ENCODE peak calls at places on chromosome 16, in seven cellular contexts. C is left ventricle myocardium inferior, J is ovary, N is stomach, G is cardiac muscle cell, W is right lobe of liver, O is heart left ventricle. X is an unnamed sample.
A peak's percentile ranks its signal among the peaks of the same experiment; 100 is the strongest.

GRCh38 chr16:50547944-50548658 is at the start of gene NKD1:
- DNase-seq in C (peak; percentile 63), J (peak; percentile 85), N (peak; percentile 79), G (peak; percentile 91), W (peak; percentile 80), O (peak; percentile 82), X (peak; percentile 84)

GRCh38 chr16:15967223-15967546 is 17.8 kb downstream of the ABCC1 start:
- DNase-seq in C (no peak), J (no peak), N (no peak), G (no peak), W (no peak), O (no peak), X (no peak)

GRCh38 chr16:4909825-4910224 is 27.1 kb downstream of the PPL start:
- DNase-seq in C (no peak), J (no peak), N (no peak), G (no peak), W (no peak), O (no peak), X (no peak)

GRCh38 chr16:4038448-4038847 is 77.8 kb downstream of the ADCY9 start:
- DNase-seq in C (no peak), J (no peak), N (no peak), G (no peak), W (no peak), O (no peak), X (no peak)

GRCh38 chr16:56258508-56259424 is 67.5 kb downstream of the GNAO1 start:
- DNase-seq in C (no peak), J (no peak), N (no peak), G (peak; percentile 56), W (no peak), O (no peak), X (no peak)

GRCh38 chr16:79267781-79268180 is 332.8 kb downstream of the MAF start:
- DNase-seq in C (no peak), J (no peak), N (no peak), G (no peak), W (no peak), O (no peak), X (no peak)

GRCh38 chr16:48203974-48204824 is 39.9 kb upstream of the LONP2 start:
- DNase-seq in C (no peak), J (no peak), N (no peak), G (no peak), W (peak; percentile 92), O (no peak), X (peak; percentile 51)

GRCh38 chr16:19502395-19503131 is 19.3 kb downstream of the GDE1 start:
- DNase-seq in C (peak; percentile 36), J (peak; percentile 63), N (peak; percentile 80), G (peak; percentile 77), W (peak; percentile 78), O (no peak), X (peak; percentile 80)

GRCh38 chr16:82995927-82996441 is 369.2 kb downstream of the CDH13 start:
- DNase-seq in C (no peak), J (no peak), N (no peak), G (no peak), W (no peak), O (no peak), X (no peak)

GRCh38 chr16:17685445-17685844 is 214.7 kb upstream of the XYLT1 start:
- DNase-seq in C (no peak), J (no peak), N (no peak), G (no peak), W (no peak), O (no peak), X (no peak)

GRCh38 chr16:2584742-2585650 is 47.2 kb downstream of the PDPK1 start:
- DNase-seq in C (peak; percentile 64), J (peak; percentile 74), N (no peak), G (no peak), W (no peak), O (peak; percentile 65), X (no peak)

GRCh38 chr16:65388592-65388991 is 266.7 kb upstream of the CDH11 start:
- DNase-seq in C (no peak), J (no peak), N (no peak), G (no peak), W (no peak), O (no peak), X (no peak)

GRCh38 chr16:58155839-58156238 is 26.7 kb upstream of the CFAP20 start:
- DNase-seq in C (no peak), J (no peak), N (no peak), G (no peak), W (no peak), O (no peak), X (no peak)

GRCh38 chr16:11032922-11033291 is 88.5 kb downstream of the CLEC16A start:
- DNase-seq in C (peak; percentile 40), J (peak; percentile 56), N (peak; percentile 25), G (peak; percentile 32), W (no peak), O (no peak), X (no peak)

GRCh38 chr16:81715358-81716196 is 63.5 kb upstream of the PLCG2 start:
- DNase-seq in C (no peak), J (no peak), N (no peak), G (no peak), W (no peak), O (no peak), X (no peak)
- H3K4me1 ChIP-seq in C (peaks cover 14% of the 10 kb centered on the region), J (peaks cover 11% of the 10 kb centered on the region), N (peaks cover 36% of the 10 kb centered on the region), G (peaks cover 6% of the 10 kb centered on the region), W (no peaks in the 10 kb centered on the region), O (no peaks in the 10 kb centered on the region), X (no peaks in the 10 kb centered on the region)

GRCh38 chr16:85313541-85314208 is 201.4 kb upstream of the CIBAR2 start:
- DNase-seq in C (no peak), J (peak; percentile 58), N (no peak), G (peak; percentile 39), W (no peak), O (no peak), X (no peak)

GRCh38 chr16:85312174-85312573 is 199.9 kb upstream of the CIBAR2 start:
- DNase-seq in C (no peak), J (no peak), N (no peak), G (no peak), W (no peak), O (no peak), X (no peak)

GRCh38 chr16:85314633-85315032 is 202.4 kb upstream of the CIBAR2 start:
- DNase-seq in C (no peak), J (no peak), N (no peak), G (no peak), W (no peak), O (no peak), X (no peak)

GRCh38 chr16:85311741-85312140 is 199.5 kb upstream of the CIBAR2 start:
- DNase-seq in C (no peak), J (no peak), N (no peak), G (no peak), W (no peak), O (no peak), X (no peak)

GRCh38 chr16:85312642-85313540 is 200.6 kb upstream of the CIBAR2 start:
- DNase-seq in C (no peak), J (peak; percentile 51), N (no peak), G (peak; percentile 67), W (no peak), O (no peak), X (no peak)
- H3K27ac ChIP-seq in C (no peak overlapping the region), J (no peak overlapping the region), N (no peak overlapping the region), G (peak overlapping the region; percentile 93), W (no peak overlapping the region), O (no peak overlapping the region), X (no peak overlapping the region)

GRCh38 chr16:28880589-28880915 is 2.3 kb downstream of the ATP2A1 start:
- DNase-seq in C (no peak), J (no peak), N (no peak), G (no peak), W (no peak), O (no peak), X (no peak)

GRCh38 chr16:28878083-28878926 is at the start of gene ATP2A1:
- DNase-seq in C (no peak), J (no peak), N (no peak), G (no peak), W (no peak), O (no peak), X (no peak)

GRCh38 chr16:28880955-28881354 is 2.7 kb downstream of the ATP2A1 start:
- DNase-seq in C (no peak), J (no peak), N (no peak), G (no peak), W (no peak), O (no peak), X (no peak)

GRCh38 chr16:28879261-28879840 is 1.1 kb downstream of the ATP2A1 start:
- DNase-seq in C (no peak), J (no peak), N (no peak), G (no peak), W (no peak), O (no peak), X (no peak)

GRCh38 chr16:28879841-28880588 is 1.7 kb downstream of the ATP2A1 start:
- DNase-seq in C (peak; percentile 88), J (peak; percentile 90), N (peak; percentile 89), G (peak; percentile 94), W (peak; percentile 81), O (peak; percentile 93), X (peak; percentile 86)
- TF ChIP-seq CTCF in C (peak; percentile 50), J (peak; percentile 47), N (no peak), G (no peak), W (peak; percentile 18), O (no peak), X (no peak)

DNA sequence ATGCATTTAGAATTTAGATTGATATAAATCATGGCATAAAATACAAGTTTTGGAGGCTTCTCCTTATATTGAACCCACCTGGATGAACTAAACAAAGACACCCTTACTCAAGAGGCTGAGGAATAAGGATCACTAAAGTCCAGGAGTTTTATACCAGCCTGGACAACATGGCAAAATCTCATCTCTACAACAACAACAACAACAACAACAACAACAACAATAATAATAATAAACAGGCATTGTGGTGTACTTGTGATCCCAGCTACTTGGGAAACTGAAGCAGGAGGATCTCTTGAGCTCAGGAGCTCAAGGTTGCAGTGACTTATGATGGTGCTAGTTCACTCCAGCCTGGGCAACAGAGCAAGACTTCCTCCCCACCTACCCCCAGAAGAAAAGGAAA is 558.0 kb downstream of the TOX3 start:
- DNase-seq in C (no peak), J (no peak), N (no peak), G (no peak), W (no peak), O (no peak), X (no peak)
- H3K4me1 ChIP-seq in C (no peaks in the 10 kb centered on the region), J (no peaks in the 10 kb centered on the region), N (no peaks in the 10 kb centered on the region), G (no peaks in the 10 kb centered on the region), W (no peaks in the 10 kb centered on the region), O (no peaks in the 10 kb centered on the region), X (peaks cover 6% of the 10 kb centered on the region)

X was measured in pancreas.